ENCODE peak calls at places on chromosomes 13 and 19, in nine cellular contexts. One of them, this sample, is unnamed.

GRCh38 chr13:30355405-30355741 is 48.0 kb upstream of the KATNAL1 start:
- DNase-seq in HCT116: no peak
- DNase-seq in activated CD4-positive, alpha-beta T cell treated with anti-CD3 and anti-CD28 coated beads, Interleukin-2, amount 50 U/mL, for 48 hours: no peak
- DNase-seq in bronchial epithelial cell: no peak
- DNase-seq in psoas muscle: no peak
- DNase-seq in NCI-H2171 treated with DMSO at 0.1 percent for 48 hours: no peak
- DNase-seq in NAMALWA: peak; percentile 94
- DNase-seq in amniotic epithelial cell: no peak
- DNase-seq in thoracic aorta: no peak
- DNase-seq in this sample: no peak

GRCh38 chr13:25117312-25117711 is 21.4 kb downstream of the PABPC3 start:
- DNase-seq in psoas muscle: no peak
- DNase-seq in amniotic epithelial cell: no peak
- DNase-seq in NCI-H2171 treated with DMSO at 0.1 percent for 48 hours: no peak
- DNase-seq in thoracic aorta: no peak
- DNase-seq in activated CD4-positive, alpha-beta T cell treated with anti-CD3 and anti-CD28 coated beads, Interleukin-2, amount 50 U/mL, for 48 hours: no peak
- DNase-seq in bronchial epithelial cell: no peak
- DNase-seq in HCT116: no peak
- DNase-seq in NAMALWA: no peak
- DNase-seq in this sample: no peak

GRCh38 chr19:4278460-4278901 is 585 bp upstream of the SHD start:
- DNase-seq in NCI-H2171 treated with DMSO at 0.1 percent for 48 hours: peak; percentile 81
- DNase-seq in thoracic aorta: no peak
- DNase-seq in activated CD4-positive, alpha-beta T cell treated with anti-CD3 and anti-CD28 coated beads, Interleukin-2, amount 50 U/mL, for 48 hours: no peak
- DNase-seq in NAMALWA: no peak
- DNase-seq in amniotic epithelial cell: no peak
- DNase-seq in psoas muscle: no peak
- DNase-seq in bronchial epithelial cell: no peak
- DNase-seq in HCT116: no peak
- DNase-seq in this sample: no peak

GRCh38 chr13:24033527-24034302 is 126.8 kb upstream of the SPATA13 start:
- DNase-seq in bronchial epithelial cell: no peak
- DNase-seq in NCI-H2171 treated with DMSO at 0.1 percent for 48 hours: no peak
- DNase-seq in psoas muscle: no peak
- DNase-seq in HCT116: no peak
- DNase-seq in thoracic aorta: no peak
- DNase-seq in NAMALWA: no peak
- DNase-seq in activated CD4-positive, alpha-beta T cell treated with anti-CD3 and anti-CD28 coated beads, Interleukin-2, amount 50 U/mL, for 48 hours: no peak
- DNase-seq in amniotic epithelial cell: peak; percentile 81
- DNase-seq in this sample: no peak

GRCh38 chr19:4539169-4539696 is 603 bp downstream of the LRG1 start:
- DNase-seq in HCT116: no peak
- DNase-seq in activated CD4-positive, alpha-beta T cell treated with anti-CD3 and anti-CD28 coated beads, Interleukin-2, amount 50 U/mL, for 48 hours: no peak
- DNase-seq in amniotic epithelial cell: no peak
- DNase-seq in psoas muscle: no peak
- DNase-seq in NCI-H2171 treated with DMSO at 0.1 percent for 48 hours: no peak
- DNase-seq in NAMALWA: no peak
- DNase-seq in bronchial epithelial cell: no peak
- DNase-seq in thoracic aorta: no peak
- DNase-seq in this sample: no peak

GRCh38 chr19:2476451-2477140 is 669 bp downstream of the GADD45B start:
- DNase-seq in psoas muscle: peak; percentile 66
- DNase-seq in HCT116: no peak
- DNase-seq in NCI-H2171 treated with DMSO at 0.1 percent for 48 hours: no peak
- DNase-seq in amniotic epithelial cell: peak; percentile 51
- DNase-seq in activated CD4-positive, alpha-beta T cell treated with anti-CD3 and anti-CD28 coated beads, Interleukin-2, amount 50 U/mL, for 48 hours: peak; percentile 73
- DNase-seq in NAMALWA: peak; percentile 59
- DNase-seq in thoracic aorta: no peak
- DNase-seq in bronchial epithelial cell: no peak
- DNase-seq in this sample: no peak

GRCh38 chr13:112028481-112028880 is 38.5 kb upstream of the SOX1 start:
- DNase-seq in bronchial epithelial cell: no peak
- DNase-seq in HCT116: no peak
- DNase-seq in amniotic epithelial cell: no peak
- DNase-seq in psoas muscle: no peak
- DNase-seq in NCI-H2171 treated with DMSO at 0.1 percent for 48 hours: no peak
- DNase-seq in thoracic aorta: no peak
- DNase-seq in NAMALWA: no peak
- DNase-seq in activated CD4-positive, alpha-beta T cell treated with anti-CD3 and anti-CD28 coated beads, Interleukin-2, amount 50 U/mL, for 48 hours: no peak
- DNase-seq in this sample: no peak

GRCh38 chr19:38047048-38047435 is 140.0 kb downstream of the SIPA1L3 start:
- DNase-seq in HCT116: no peak
- DNase-seq in psoas muscle: no peak
- DNase-seq in NAMALWA: peak; percentile 19
- DNase-seq in amniotic epithelial cell: peak; percentile 33
- DNase-seq in activated CD4-positive, alpha-beta T cell treated with anti-CD3 and anti-CD28 coated beads, Interleukin-2, amount 50 U/mL, for 48 hours: peak; percentile 34
- DNase-seq in thoracic aorta: no peak
- DNase-seq in NCI-H2171 treated with DMSO at 0.1 percent for 48 hours: peak; percentile 15
- DNase-seq in bronchial epithelial cell: no peak
- DNase-seq in this sample: no peak

GRCh38 chr13:66348745-66349720 is 881.1 kb downstream of the PCDH9 start:
- DNase-seq in activated CD4-positive, alpha-beta T cell treated with anti-CD3 and anti-CD28 coated beads, Interleukin-2, amount 50 U/mL, for 48 hours: no peak
- DNase-seq in HCT116: no peak
- DNase-seq in thoracic aorta: no peak
- DNase-seq in NAMALWA: no peak
- DNase-seq in bronchial epithelial cell: no peak
- DNase-seq in amniotic epithelial cell: peak; percentile 77
- DNase-seq in NCI-H2171 treated with DMSO at 0.1 percent for 48 hours: no peak
- DNase-seq in psoas muscle: no peak
- DNase-seq in this sample: no peak

GRCh38 chr19:15449620-15450527 is at the start of gene WIZ:
- DNase-seq in amniotic epithelial cell: peak; percentile 52
- DNase-seq in HCT116: no peak
- DNase-seq in psoas muscle: peak; percentile 94
- DNase-seq in NCI-H2171 treated with DMSO at 0.1 percent for 48 hours: peak; percentile 18
- DNase-seq in activated CD4-positive, alpha-beta T cell treated with anti-CD3 and anti-CD28 coated beads, Interleukin-2, amount 50 U/mL, for 48 hours: peak; percentile 83
- DNase-seq in NAMALWA: peak; percentile 54
- DNase-seq in thoracic aorta: no peak
- DNase-seq in bronchial epithelial cell: no peak
- DNase-seq in this sample: no peak

GRCh38 chr19:16888629-16889371 is at the start of gene F2RL3:
- DNase-seq in HCT116: no peak
- DNase-seq in NAMALWA: peak; percentile 30
- DNase-seq in thoracic aorta: no peak
- DNase-seq in amniotic epithelial cell: peak; percentile 67
- DNase-seq in NCI-H2171 treated with DMSO at 0.1 percent for 48 hours: no peak
- DNase-seq in psoas muscle: peak; percentile 77
- DNase-seq in activated CD4-positive, alpha-beta T cell treated with anti-CD3 and anti-CD28 coated beads, Interleukin-2, amount 50 U/mL, for 48 hours: no peak
- DNase-seq in bronchial epithelial cell: no peak
- DNase-seq in this sample: no peak

GRCh38 chr13:25971499-25972145 is 80.2 kb downstream of the SHISA2 start:
- DNase-seq in activated CD4-positive, alpha-beta T cell treated with anti-CD3 and anti-CD28 coated beads, Interleukin-2, amount 50 U/mL, for 48 hours: no peak
- DNase-seq in amniotic epithelial cell: no peak
- DNase-seq in HCT116: no peak
- DNase-seq in thoracic aorta: no peak
- DNase-seq in bronchial epithelial cell: no peak
- DNase-seq in NAMALWA: no peak
- DNase-seq in NCI-H2171 treated with DMSO at 0.1 percent for 48 hours: no peak
- DNase-seq in psoas muscle: no peak
- DNase-seq in this sample: no peak

GRCh38 chr19:33673996-33674395 is 52.2 kb downstream of the CHST8 start:
- DNase-seq in thoracic aorta: no peak
- DNase-seq in amniotic epithelial cell: no peak
- DNase-seq in NAMALWA: no peak
- DNase-seq in bronchial epithelial cell: no peak
- DNase-seq in NCI-H2171 treated with DMSO at 0.1 percent for 48 hours: peak; percentile 88
- DNase-seq in HCT116: no peak
- DNase-seq in psoas muscle: no peak
- DNase-seq in activated CD4-positive, alpha-beta T cell treated with anti-CD3 and anti-CD28 coated beads, Interleukin-2, amount 50 U/mL, for 48 hours: no peak
- DNase-seq in this sample: no peak

GRCh38 chr13:102962430-102962829 is 103.8 kb downstream of the SLC10A2 start:
- DNase-seq in thoracic aorta: no peak
- DNase-seq in NAMALWA: no peak
- DNase-seq in NCI-H2171 treated with DMSO at 0.1 percent for 48 hours: no peak
- DNase-seq in psoas muscle: no peak
- DNase-seq in activated CD4-positive, alpha-beta T cell treated with anti-CD3 and anti-CD28 coated beads, Interleukin-2, amount 50 U/mL, for 48 hours: no peak
- DNase-seq in amniotic epithelial cell: no peak
- DNase-seq in bronchial epithelial cell: no peak
- DNase-seq in HCT116: no peak
- DNase-seq in this sample: no peak